ENCODE peak calls at places on chromosomes 4 and X, in six cellular contexts. S is cardiac septum; A is mammary epithelial cell; W is WERI-Rb-1; Q is Ammon's horn; F is stimulated activated CD4-positive, alpha-beta T cell treated with anti-CD3 and anti-CD28 coated beads, TNF-alpha, amount 100 ng/mL, for 48 hours. D is an unnamed sample.
A peak's percentile ranks its signal among the peaks of the same experiment; 100 is the strongest.

GRCh38 chr4:37393889-37394288 is 149.3 kb downstream of the NWD2 start:
- DNase-seq in S (no peak), A (no peak), W (no peak), Q (no peak), F (no peak), D (no peak)

GRCh38 chr4:125346616-125347015 is 31.9 kb downstream of the FAT4 start:
- DNase-seq in S (no peak), A (no peak), W (no peak), Q (no peak), F (no peak), D (no peak)

GRCh38 chrX:138745215-138745614 is 33.7 kb upstream of the FGF13 start:
- DNase-seq in S (no peak), A (peak; percentile 36), W (peak; percentile 25), Q (peak; percentile 59), F (no peak), D (no peak)

GRCh38 chr4:107734120-107734519 is 14.1 kb upstream of the PAPSS1 start:
- DNase-seq in S (no peak), A (no peak), W (peak; percentile 47), Q (no peak), F (no peak), D (peak; percentile 35)

GRCh38 chrX:19689170-19689814 is 174.0 kb upstream of the MAP3K15 start:
- DNase-seq in S (no peak), A (no peak), W (no peak), Q (no peak), F (no peak), D (no peak)

GRCh38 chr4:73705056-73705432 is 35.3 kb upstream of the CXCL8 start:
- DNase-seq in S (no peak), A (peak; percentile 80), W (no peak), Q (no peak), F (no peak), D (no peak)

GRCh38 chr4:19883841-19884240 is 367.9 kb upstream of the SLIT2 start:
- DNase-seq in S (no peak), A (no peak), W (no peak), Q (no peak), F (no peak), D (no peak)

GRCh38 chr4:157550028-157550427 is 329.5 kb downstream of the GRIA2 start:
- DNase-seq in S (no peak), A (no peak), W (no peak), Q (no peak), F (no peak), D (no peak)

GRCh38 chr4:5956285-5957021 is 61.8 kb downstream of the C4orf50 start:
- DNase-seq in S (no peak), A (no peak), W (peak; percentile 36), Q (no peak), F (no peak), D (no peak)

GRCh38 chr4:36004231-36004851 is 240.0 kb downstream of the ARAP2 start:
- DNase-seq in S (no peak), A (no peak), W (no peak), Q (no peak), F (no peak), D (no peak)

GRCh38 chr4:89447543-89447942 is 139.9 kb upstream of the GPRIN3 start:
- DNase-seq in S (no peak), A (no peak), W (no peak), Q (no peak), F (no peak), D (no peak)

GRCh38 chr4:146545102-146545501 is 23.4 kb upstream of the SLC10A7 start:
- DNase-seq in S (no peak), A (peak; percentile 18), W (peak; percentile 30), Q (no peak), F (no peak), D (peak; percentile 43)

GRCh38 chr4:110061101-110061500 is 137.3 kb downstream of the ELOVL6 start:
- DNase-seq in S (no peak), A (no peak), W (no peak), Q (no peak), F (no peak), D (no peak)

GRCh38 chrX:13906103-13906502 is 89.2 kb upstream of the GPM6B start:
- DNase-seq in S (no peak), A (no peak), W (no peak), Q (peak; percentile 82), F (no peak), D (no peak)

GRCh38 chr4:146132445-146132844 is 43.1 kb upstream of the LSM6 start:
- DNase-seq in S (no peak), A (peak; percentile 72), W (no peak), Q (no peak), F (peak; percentile 50), D (no peak)

GRCh38 chr4:20615492-20616136 is 84.6 kb upstream of the PACRGL start:
- DNase-seq in S (no peak), A (peak; percentile 72), W (no peak), Q (no peak), F (no peak), D (no peak)

GRCh38 chr4:183388021-183388420 is 56.4 kb upstream of the CDKN2AIP start:
- DNase-seq in S (peak; percentile 22), A (no peak), W (no peak), Q (no peak), F (no peak), D (no peak)

GRCh38 chr4:128341634-128342033 is 54.0 kb upstream of the PGRMC2 start:
- DNase-seq in S (no peak), A (no peak), W (no peak), Q (no peak), F (no peak), D (no peak)

GRCh38 chrX:105211051-105211575 is 9.4 kb downstream of the TEX13A start:
- DNase-seq in S (no peak), A (peak; percentile 4), W (no peak), Q (no peak), F (no peak), D (no peak)

GRCh38 chr4:40749717-40750460 is at the start of gene NSUN7:
- DNase-seq in S (no peak), A (peak; percentile 5), W (peak; percentile 89), Q (no peak), F (peak; percentile 3), D (no peak)

GRCh38 chrX:373641-374471 is 12.9 kb downstream of the PPP2R3B start:
- DNase-seq in S (no peak), A (peak; percentile 49), W (peak; percentile 66), Q (no peak), F (no peak), D (no peak)

GRCh38 chr4:177177446-177178160 is 132.1 kb upstream of the NEIL3 start:
- DNase-seq in S (no peak), A (no peak), W (no peak), Q (no peak), F (no peak), D (no peak)

GRCh38 chr4:73450398-73451004 is 14.5 kb downstream of the AFP start:
- DNase-seq in S (no peak), A (peak; percentile 52), W (peak; percentile 24), Q (no peak), F (no peak), D (no peak)